ENCODE peak calls at places on chromosomes 12 and 14, in nine cellular contexts. A, R, F, M, J, G, W, D and Y are unnamed samples. For H3K36me3, the result is how much of the 10 kb centered on the place peaks cover.

GRCh38 chr14:104967414-104968152 is 10.6 kb downstream of the AHNAK2 start:
- DNase-seq in A (peak), R (no peak), F (no peak), M (no peak), J (no peak), G (no peak), W (peak), D (no peak), Y (no peak)

GRCh38 chr14:92475451-92476187 is 38.0 kb upstream of the RIN3 start:
- DNase-seq in A (peak), R (no peak), F (no peak), M (no peak), J (no peak), G (peak), W (peak), D (no peak), Y (no peak)

GRCh38 chr14:89973234-89973823 is 17.6 kb downstream of the TDP1 start:
- DNase-seq in A (peak), R (peak), F (peak), M (peak), J (peak), G (peak), W (peak), D (peak), Y (no peak)

GRCh38 chr14:100761481-100761880 is 34.8 kb downstream of the DLK1 start:
- DNase-seq in A (peak), R (peak), F (no peak), M (peak), J (no peak), G (no peak), W (no peak), D (no peak), Y (no peak)

GRCh38 chr14:69811868-69812252 is 14.8 kb upstream of the SLC10A1 start:
- DNase-seq in A (no peak), R (no peak), F (no peak), M (no peak), J (no peak), G (no peak), W (no peak), D (no peak), Y (no peak)

GRCh38 chr12:52832960-52833905 is 878 bp downstream of the KRT79 start:
- DNase-seq in A (no peak), R (no peak), F (no peak), M (no peak), J (no peak), G (no peak), W (no peak), D (no peak), Y (no peak)

GRCh38 chr12:2884810-2885209 is 5.9 kb upstream of the TULP3 start:
- DNase-seq in A (no peak), R (no peak), F (no peak), M (no peak), J (no peak), G (no peak), W (no peak), D (no peak), Y (no peak)

GRCh38 chr12:3542911-3543310 is 51.9 kb downstream of the PRMT8 start:
- DNase-seq in A (peak), R (peak), F (no peak), M (peak), J (no peak), G (no peak), W (no peak), D (no peak), Y (no peak)

GRCh38 chr12:108611884-108612415 is 14.1 kb upstream of the TMEM119 start:
- DNase-seq in A (peak), R (peak), F (peak), M (peak), J (peak), G (no peak), W (no peak), D (no peak), Y (no peak)

GRCh38 chr14:101588286-101588975 is 27.1 kb downstream of the DIO3 start:
- DNase-seq in A (no peak), R (no peak), F (no peak), M (no peak), J (no peak), G (no peak), W (no peak), D (no peak), Y (no peak)

GRCh38 chr12:92608418-92609091 is 94.2 kb upstream of the PLEKHG7 start:
- DNase-seq in A (peak), R (peak), F (no peak), M (peak), J (no peak), G (no peak), W (no peak), D (peak), Y (no peak)

GRCh38 chr14:92513204-92513965 is at the start of gene RIN3:
- DNase-seq in A (peak), R (peak), F (peak), M (peak), J (no peak), G (peak), W (peak), D (peak), Y (no peak)

GRCh38 chr12:57381693-57382220 is 49.1 kb downstream of the R3HDM2 start:
- DNase-seq in A (no peak), R (peak), F (no peak), M (peak), J (no peak), G (no peak), W (no peak), D (no peak), Y (no peak)

GRCh38 chr12:12017798-12018197 is 52.9 kb upstream of the BCL2L14 start:
- DNase-seq in A (peak), R (no peak), F (peak), M (no peak), J (no peak), G (no peak), W (no peak), D (no peak), Y (no peak)

GRCh38 chr12:101946233-101946611 is 68.8 kb downstream of the DRAM1 start:
- DNase-seq in A (no peak), R (no peak), F (no peak), M (no peak), J (no peak), G (no peak), W (no peak), D (no peak), Y (no peak)

GRCh38 chr14:59055439-59056045 is 132.9 kb upstream of the DAAM1 start:
- DNase-seq in A (peak), R (peak), F (peak), M (peak), J (peak), G (peak), W (peak), D (peak), Y (no peak)

GRCh38 chr12:121214855-121215745 is 5.2 kb downstream of the P2RX4 start:
- DNase-seq in A (peak), R (peak), F (no peak), M (peak), J (no peak), G (no peak), W (peak), D (peak), Y (no peak)
- H3K36me3 ChIP-seq in A (under half), R (under half), F (under half), M (under half), J (under half), G (under half), W (under half), D (under half), Y (under half)

DNA sequence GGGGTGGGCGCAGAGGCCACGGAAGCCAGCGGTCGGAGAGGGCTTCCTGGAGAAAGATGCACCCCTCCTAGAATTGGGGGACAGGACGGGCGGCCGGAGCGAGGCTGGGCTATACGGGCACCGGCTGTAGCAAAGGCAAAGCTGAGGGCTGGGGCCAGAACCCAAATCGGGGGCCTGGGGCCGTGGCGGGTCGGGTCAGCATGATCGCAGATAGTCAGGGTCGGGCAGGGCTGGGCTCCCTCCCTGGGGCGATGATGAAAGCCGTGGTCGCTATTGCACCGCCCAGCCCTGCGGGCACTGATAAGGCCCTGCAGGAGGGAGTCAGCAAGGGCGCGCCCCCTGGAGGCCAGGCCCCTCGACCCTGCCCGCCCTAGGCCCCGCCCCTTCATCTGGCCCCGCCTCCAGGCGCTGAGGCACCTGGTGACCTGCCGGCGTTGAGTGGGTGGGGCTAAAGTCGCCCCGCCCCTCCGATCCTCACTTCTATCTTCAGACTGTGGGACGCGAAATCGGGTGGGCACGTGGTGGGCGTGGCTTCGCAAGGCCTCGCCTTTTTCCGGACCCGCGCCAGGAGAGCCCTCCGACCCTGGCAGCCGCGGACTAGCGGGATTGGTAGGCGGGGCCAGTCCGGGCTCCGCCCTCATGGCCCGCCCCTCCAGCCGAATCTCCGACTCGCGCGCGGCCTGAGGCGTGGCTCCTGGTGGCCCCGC is 421 bp upstream of the SH2B3 start:
- DNase-seq in A (peak), R (peak), F (peak), M (peak), J (peak), G (peak), W (peak), D (peak), Y (peak)
- H3K36me3 ChIP-seq in A (under half), R (under half), F (under half), M (under half), J (under half), G (under half), W (under half), D (under half), Y (under half)

GRCh38 chr12:118035194-118036041 is 18.9 kb downstream of the RFC5 start:
- DNase-seq in A (peak), R (peak), F (peak), M (peak), J (no peak), G (no peak), W (no peak), D (no peak), Y (no peak)

GRCh38 chr12:118033902-118034301 is 17.4 kb downstream of the RFC5 start:
- DNase-seq in A (no peak), R (peak), F (no peak), M (no peak), J (no peak), G (no peak), W (no peak), D (no peak), Y (no peak)

GRCh38 chr12:118034429-118035193 is 18.1 kb downstream of the RFC5 start:
- DNase-seq in A (peak), R (peak), F (peak), M (peak), J (no peak), G (no peak), W (no peak), D (no peak), Y (no peak)

GRCh38 chr12:118032188-118032587 is 15.7 kb downstream of the RFC5 start:
- DNase-seq in A (no peak), R (no peak), F (no peak), M (no peak), J (no peak), G (no peak), W (no peak), D (no peak), Y (no peak)

DNA sequence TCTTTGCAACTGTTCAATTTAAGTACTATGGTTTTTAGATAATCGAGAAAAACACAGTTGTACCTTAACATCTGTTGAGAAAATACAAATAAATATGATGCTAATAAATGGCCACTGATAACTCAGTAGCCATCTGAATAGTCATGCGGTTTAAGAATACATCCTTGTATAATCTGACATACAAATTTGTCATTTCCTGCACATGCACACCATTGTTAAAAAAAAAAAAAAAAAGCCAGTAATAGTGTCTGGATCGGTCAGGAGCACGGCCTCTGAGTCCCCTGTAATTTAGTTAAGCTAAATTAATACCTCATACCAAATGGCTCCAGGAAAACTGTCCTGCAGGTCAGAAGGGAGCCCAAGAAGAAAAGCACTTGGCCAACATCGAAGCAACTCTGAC is 16.8 kb downstream of the RFC5 start:
- DNase-seq in A (no peak), R (no peak), F (no peak), M (no peak), J (no peak), G (no peak), W (no peak), D (no peak), Y (no peak)
- H3K36me3 ChIP-seq in A (under half), R (half or more), F (half or more), M (half or more), J (half or more), G (under half), W (half or more), D (half or more), Y (half or more)

GRCh38 chr14:74258705-74259035 is 19.4 kb downstream of the VSX2 start:
- DNase-seq in A (no peak), R (no peak), F (no peak), M (no peak), J (no peak), G (no peak), W (no peak), D (no peak), Y (no peak)

GRCh38 chr14:74257988-74258704 is 18.9 kb downstream of the VSX2 start:
- DNase-seq in A (no peak), R (no peak), F (peak), M (no peak), J (no peak), G (no peak), W (no peak), D (no peak), Y (no peak)

GRCh38 chr14:74251546-74252030 is 12.3 kb downstream of the VSX2 start:
- DNase-seq in A (peak), R (peak), F (peak), M (peak), J (peak), G (peak), W (peak), D (peak), Y (peak)

GRCh38 chr14:74257078-74257987 is 18.1 kb downstream of the VSX2 start:
- DNase-seq in A (peak), R (peak), F (peak), M (no peak), J (peak), G (peak), W (no peak), D (peak), Y (no peak)

GRCh38 chr14:74255281-74255680 is 16.0 kb downstream of the VSX2 start:
- DNase-seq in A (no peak), R (no peak), F (no peak), M (no peak), J (no peak), G (no peak), W (no peak), D (no peak), Y (no peak)
- H3K36me3 ChIP-seq in A (under half), R (under half), F (under half), M (under half), J (under half), G (under half), W (under half), D (under half), Y (under half)

DNA sequence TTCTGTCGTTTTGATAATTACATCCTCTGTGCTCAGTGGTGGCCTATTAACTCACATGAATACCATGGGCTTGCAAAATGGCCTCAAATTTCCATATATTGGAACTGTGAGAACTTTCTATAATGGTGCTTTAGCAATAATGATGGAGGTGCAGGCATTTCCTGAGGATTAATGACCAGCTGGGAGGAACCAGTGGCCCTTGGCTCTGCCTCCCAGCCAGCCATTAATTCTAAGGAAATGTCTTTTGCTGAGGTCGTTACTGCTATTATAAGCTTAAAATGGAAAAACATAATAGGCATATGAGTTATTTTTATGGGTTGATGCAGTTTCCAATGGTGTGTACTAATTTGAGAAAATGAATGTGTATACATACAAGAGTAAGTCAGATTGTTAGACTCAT is 33.6 kb downstream of the HMGA2 start:
- DNase-seq in A (no peak), R (no peak), F (no peak), M (no peak), J (no peak), G (no peak), W (no peak), D (no peak), Y (no peak)
- H3K36me3 ChIP-seq in A (under half), R (under half), F (under half), M (half or more), J (under half), G (under half), W (under half), D (under half), Y (under half)